ENCODE peak calls at places on chromosomes 6 and 20, in nine cellular contexts. E is HCEC 1CT; I is anterior cingulate cortex; B is cardiac fibroblast; M is neural crest cell; U is stimulated activated CD4-positive, alpha-beta T cell treated with anti-CD3 and anti-CD28 coated beads, TNF-alpha, amount 100 ng/mL, for 4 hours; O is activated T-cell treated with anti-CD3 and anti-CD28 coated beads, Interleukin-2, amount 50 U/mL, for 24 hours; D is NCI-H226; N is ELR. F is an unnamed sample.

GRCh38 chr6:12605888-12606345 is 110.7 kb upstream of the PHACTR1 start:
- DNase-seq in E (peak; percentile 76), I (no peak), B (peak; percentile 77), M (peak; percentile 52), U (no peak), O (no peak), D (peak; percentile 15), N (peak; percentile 83), F (no peak)

GRCh38 chr20:50870572-50871161 is 60.6 kb downstream of the ADNP start:
- DNase-seq in E (no peak), I (no peak), B (peak; percentile 33), M (peak; percentile 40), U (no peak), O (no peak), D (no peak), N (no peak), F (peak; percentile 18)

GRCh38 chr6:119856136-119856535 is 506.6 kb upstream of the MAN1A1 start:
- DNase-seq in E (no peak), I (no peak), B (no peak), M (no peak), U (no peak), O (peak; percentile 34), D (no peak), N (peak; percentile 27), F (no peak)

GRCh38 chr6:62371840-62372239 is 85.8 kb upstream of the KHDRBS2 start:
- DNase-seq in E (no peak), I (no peak), B (no peak), M (no peak), U (no peak), O (no peak), D (no peak), N (no peak), F (no peak)

GRCh38 chr6:136609878-136610706 is 59.9 kb upstream of the MAP7 start:
- DNase-seq in E (peak; percentile 99), I (no peak), B (peak; percentile 98), M (no peak), U (no peak), O (no peak), D (peak; percentile 99), N (peak; percentile 100), F (peak; percentile 97)

GRCh38 chr6:168078943-168079405 is at the start of gene FRMD1:
- DNase-seq in E (no peak), I (no peak), B (no peak), M (no peak), U (no peak), O (no peak), D (no peak), N (no peak), F (no peak)

GRCh38 chr6:7742214-7742613 is 16.3 kb downstream of the BMP6 start:
- DNase-seq in E (no peak), I (no peak), B (no peak), M (no peak), U (no peak), O (no peak), D (no peak), N (no peak), F (no peak)

GRCh38 chr6:7268362-7269310 is 44.4 kb downstream of the SSR1 start:
- DNase-seq in E (no peak), I (no peak), B (no peak), M (no peak), U (no peak), O (no peak), D (no peak), N (no peak), F (no peak)

GRCh38 chr20:57662313-57663240 is 42.4 kb upstream of the ZBP1 start:
- DNase-seq in E (no peak), I (no peak), B (no peak), M (no peak), U (no peak), O (peak; percentile 6), D (no peak), N (no peak), F (no peak)

GRCh38 chr6:35016417-35017221 is 124.5 kb downstream of the TCP11 start:
- DNase-seq in E (peak; percentile 77), I (no peak), B (peak; percentile 65), M (no peak), U (no peak), O (no peak), D (no peak), N (no peak), F (peak; percentile 64)

GRCh38 chr6:5120011-5120410 is 34.9 kb downstream of the PPP1R3G start:
- DNase-seq in E (no peak), I (no peak), B (no peak), M (no peak), U (no peak), O (no peak), D (no peak), N (no peak), F (no peak)

GRCh38 chr6:145822432-145822831 is 7.8 kb upstream of the FBXO30 start:
- DNase-seq in E (no peak), I (no peak), B (no peak), M (no peak), U (no peak), O (no peak), D (no peak), N (no peak), F (no peak)

GRCh38 chr20:33773412-33774089 is 37.6 kb upstream of the CHMP4B start:
- DNase-seq in E (no peak), I (no peak), B (no peak), M (no peak), U (no peak), O (no peak), D (no peak), N (no peak), F (no peak)

GRCh38 chr6:53179961-53180651 is 31.5 kb upstream of the GCM1 start:
- DNase-seq in E (no peak), I (no peak), B (peak; percentile 41), M (no peak), U (no peak), O (no peak), D (no peak), N (no peak), F (peak; percentile 66)

GRCh38 chr6:158476389-158476788 is 83.5 kb upstream of the TMEM181 start:
- DNase-seq in E (no peak), I (no peak), B (no peak), M (no peak), U (no peak), O (no peak), D (no peak), N (no peak), F (no peak)

GRCh38 chr6:159125977-159126376 is 43.2 kb upstream of the FNDC1 start:
- DNase-seq in E (no peak), I (peak; percentile 66), B (no peak), M (no peak), U (no peak), O (no peak), D (no peak), N (no peak), F (no peak)

GRCh38 chr6:148265058-148265457 is 77.6 kb upstream of the SASH1 start:
- DNase-seq in E (no peak), I (no peak), B (no peak), M (no peak), U (no peak), O (no peak), D (no peak), N (no peak), F (no peak)

GRCh38 chr6:150004101-150004782 is 21.1 kb downstream of the RAET1L start:
- DNase-seq in E (no peak), I (no peak), B (no peak), M (no peak), U (no peak), O (no peak), D (no peak), N (no peak), F (no peak)

GRCh38 chr6:138785980-138786379 is 9.9 kb upstream of the ECT2L start:
- DNase-seq in E (no peak), I (no peak), B (peak; percentile 26), M (no peak), U (no peak), O (no peak), D (no peak), N (no peak), F (no peak)

GRCh38 chr6:6694825-6695710 is 106.5 kb downstream of the LY86 start:
- DNase-seq in E (no peak), I (no peak), B (peak; percentile 33), M (no peak), U (no peak), O (no peak), D (no peak), N (no peak), F (no peak)

F was measured in skeletal muscle cell.